ENCODE peak calls at places on chromosomes 2 and 18, in six cellular contexts. G, T, S, N, I and E are unnamed samples.

GRCh38 chr18:58223717-58224424 is 179.8 kb downstream of the NEDD4L start:
- DNase-seq in I (peak; percentile 97), G (peak; percentile 91), N (no peak), S (no peak), T (no peak), E (no peak)

GRCh38 chr2:149601141-149601796 is 13.7 kb upstream of the MMADHC start:
- DNase-seq in T (no peak), S (no peak), I (peak; percentile 71), N (no peak), G (peak; percentile 16), E (no peak)

GRCh38 chr18:32754508-32755263 is 18.1 kb downstream of the KLHL14 start:
- DNase-seq in T (no peak), S (no peak), N (no peak), I (no peak), G (no peak), E (no peak)

GRCh38 chr2:236982693-236983092 is 103.0 kb upstream of the COPS8 start:
- DNase-seq in I (no peak), S (no peak), T (no peak), G (no peak), N (no peak), E (no peak)

GRCh38 chr18:63677490-63678225 is 16.0 kb upstream of the SERPINB3 start:
- DNase-seq in G (peak; percentile 50), N (no peak), T (no peak), I (peak; percentile 60), S (no peak), E (no peak)

GRCh38 chr2:66850406-66850805 is 415.5 kb downstream of the MEIS1 start:
- DNase-seq in S (no peak), T (no peak), N (no peak), I (no peak), G (no peak), E (no peak)

GRCh38 chr18:32378705-32379104 is 92.0 kb downstream of the GAREM1 start:
- DNase-seq in G (peak; percentile 15), T (no peak), N (no peak), I (peak; percentile 94), S (no peak), E (no peak)

GRCh38 chr2:161139098-161139987 is 20.9 kb upstream of the TANK start:
- DNase-seq in I (peak; percentile 34), T (no peak), S (no peak), N (no peak), G (no peak), E (peak; percentile 75)

GRCh38 chr2:20525041-20526035 is 78.5 kb downstream of the RHOB start:
- DNase-seq in I (peak; percentile 59), G (peak; percentile 70), T (no peak), N (peak; percentile 52), S (no peak), E (peak; percentile 83)

DNA sequence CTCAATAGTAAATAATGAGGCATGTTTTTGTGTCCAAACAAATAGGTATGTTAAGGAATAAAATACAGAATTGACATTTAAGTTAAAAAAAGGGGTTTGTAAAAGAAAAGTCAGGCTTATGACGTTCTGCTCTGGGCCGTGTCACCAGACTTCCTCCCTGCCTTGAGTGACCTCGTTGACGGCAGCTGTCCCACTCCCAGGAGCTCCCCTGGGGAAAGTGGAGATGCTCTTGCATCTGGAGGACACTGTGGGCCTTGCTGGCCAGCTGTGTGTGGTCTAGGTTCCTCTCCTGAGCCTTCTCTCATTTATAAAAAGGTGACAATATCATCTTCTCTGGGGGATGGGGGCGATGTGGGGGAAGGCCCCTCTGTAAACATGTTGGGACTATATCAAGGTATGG is 196.2 kb downstream of the CLIP4 start:
- DNase-seq in T (no peak), I (no peak), G (no peak), S (no peak), N (no peak), E (no peak)
- H3K27me3 ChIP-seq in T (no peaks in the 10 kb centered on the region), I (peaks cover 6% of the 10 kb centered on the region), G (no peaks in the 10 kb centered on the region), S (no peaks in the 10 kb centered on the region), N (no peaks in the 10 kb centered on the region), E (no peaks in the 10 kb centered on the region)

GRCh38 chr2:112065486-112065885 is 10.4 kb downstream of the TMEM87B start:
- DNase-seq in N (no peak), G (no peak), I (no peak), S (no peak), T (no peak), E (no peak)
- H3K36me3 ChIP-seq in N (peaks cover 51% of the 10 kb centered on the region), G (peaks cover 32% of the 10 kb centered on the region), I (peaks cover 11% of the 10 kb centered on the region), S (no peaks in the 10 kb centered on the region), T (peaks cover 86% of the 10 kb centered on the region), E (peaks cover 60% of the 10 kb centered on the region)

DNA sequence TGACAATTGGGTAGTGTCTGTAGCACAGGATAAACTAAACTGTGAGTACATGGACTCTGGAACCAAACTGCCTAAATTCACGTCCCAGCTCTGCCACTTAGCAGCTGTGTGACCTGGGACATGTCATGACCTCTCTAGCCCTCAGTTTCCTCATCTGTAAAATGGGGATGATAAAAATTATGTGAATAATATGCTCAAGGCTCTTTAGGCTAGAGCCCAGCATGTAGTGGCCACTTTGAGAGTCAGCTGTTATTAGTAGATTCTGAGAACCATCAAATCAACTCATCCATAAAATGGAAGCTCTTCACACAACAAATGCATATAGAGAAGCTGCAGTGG is 87.7 kb downstream of the INPP5D start:
- DNase-seq in T (no peak), G (no peak), S (no peak), I (no peak), N (no peak), E (no peak)
- H3K27me3 ChIP-seq in T (no peaks in the 10 kb centered on the region), G (no peaks in the 10 kb centered on the region), S (no peaks in the 10 kb centered on the region), I (no peaks in the 10 kb centered on the region), N (peaks cover 3% of the 10 kb centered on the region), E (no peaks in the 10 kb centered on the region)

GRCh38 chr2:219177594-219178376 is at the start of gene RETREG2:
- DNase-seq in N (peak; percentile 87), G (peak; percentile 87), S (peak; percentile 92), I (peak; percentile 90), T (peak; percentile 95), E (peak; percentile 95)
- H3K36me3 ChIP-seq in N (peaks cover 67% of the 10 kb centered on the region), G (peaks cover 26% of the 10 kb centered on the region), S (peaks cover 3% of the 10 kb centered on the region), I (peaks cover 32% of the 10 kb centered on the region), T (peaks cover 60% of the 10 kb centered on the region), E (peaks cover 27% of the 10 kb centered on the region)

GRCh38 chr2:120348134-120349103 is 2.5 kb downstream of the INHBB start:
- DNase-seq in I (peak; percentile 72), S (no peak), T (no peak), N (no peak), G (peak; percentile 85), E (no peak)
- H3K27me3 ChIP-seq in I (peaks cover 11% of the 10 kb centered on the region), S (peaks cover 65% of the 10 kb centered on the region), T (peaks cover 62% of the 10 kb centered on the region), N (peaks cover 5% of the 10 kb centered on the region), G (no peaks in the 10 kb centered on the region), E (no peaks in the 10 kb centered on the region)

DNA sequence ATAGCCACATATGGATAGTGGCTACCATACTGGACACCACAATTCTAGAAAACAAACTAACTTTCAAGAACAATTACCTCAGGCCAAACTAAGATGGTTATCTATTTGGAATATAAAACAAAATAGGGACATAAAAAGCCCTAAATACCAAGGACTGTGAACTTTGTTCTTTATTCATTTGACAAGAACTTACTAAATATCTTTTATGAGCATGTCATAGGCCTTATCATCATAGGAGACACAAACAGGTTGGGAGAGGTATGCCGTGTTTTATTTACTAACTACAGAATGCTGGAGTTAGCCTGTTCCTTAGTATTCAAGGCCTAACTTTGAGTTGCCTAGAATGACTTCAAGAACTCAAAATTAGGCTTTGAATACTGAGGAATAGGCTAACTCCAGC is 32.1 kb downstream of the CCDC93 start:
- DNase-seq in G (peak; percentile 21), N (no peak), I (no peak), S (no peak), T (no peak), E (no peak)
- H3K36me3 ChIP-seq in G (peaks cover 20% of the 10 kb centered on the region), N (peaks cover 54% of the 10 kb centered on the region), I (peaks cover 7% of the 10 kb centered on the region), S (no peaks in the 10 kb centered on the region), T (peaks cover 66% of the 10 kb centered on the region), E (peaks cover 34% of the 10 kb centered on the region)

GRCh38 chr18:25349926-25350560 is 1.9 kb downstream of the ZNF521 start:
- DNase-seq in I (no peak), N (peak; percentile 42), S (peak; percentile 33), T (peak; percentile 75), G (no peak), E (peak; percentile 7)

GRCh38 chr18:25351280-25351772 is 640 bp downstream of the ZNF521 start:
- DNase-seq in G (no peak), I (no peak), N (no peak), S (peak; percentile 17), T (no peak), E (peak; percentile 29)

GRCh38 chr18:25350561-25351201 is 1.3 kb downstream of the ZNF521 start:
- DNase-seq in G (no peak), I (no peak), S (peak; percentile 84), T (peak; percentile 78), N (peak; percentile 66), E (peak; percentile 4)

GRCh38 chr18:25348361-25349130 is 3.4 kb downstream of the ZNF521 start:
- DNase-seq in G (no peak), N (no peak), S (no peak), I (no peak), T (no peak), E (peak; percentile 2)

DNA sequence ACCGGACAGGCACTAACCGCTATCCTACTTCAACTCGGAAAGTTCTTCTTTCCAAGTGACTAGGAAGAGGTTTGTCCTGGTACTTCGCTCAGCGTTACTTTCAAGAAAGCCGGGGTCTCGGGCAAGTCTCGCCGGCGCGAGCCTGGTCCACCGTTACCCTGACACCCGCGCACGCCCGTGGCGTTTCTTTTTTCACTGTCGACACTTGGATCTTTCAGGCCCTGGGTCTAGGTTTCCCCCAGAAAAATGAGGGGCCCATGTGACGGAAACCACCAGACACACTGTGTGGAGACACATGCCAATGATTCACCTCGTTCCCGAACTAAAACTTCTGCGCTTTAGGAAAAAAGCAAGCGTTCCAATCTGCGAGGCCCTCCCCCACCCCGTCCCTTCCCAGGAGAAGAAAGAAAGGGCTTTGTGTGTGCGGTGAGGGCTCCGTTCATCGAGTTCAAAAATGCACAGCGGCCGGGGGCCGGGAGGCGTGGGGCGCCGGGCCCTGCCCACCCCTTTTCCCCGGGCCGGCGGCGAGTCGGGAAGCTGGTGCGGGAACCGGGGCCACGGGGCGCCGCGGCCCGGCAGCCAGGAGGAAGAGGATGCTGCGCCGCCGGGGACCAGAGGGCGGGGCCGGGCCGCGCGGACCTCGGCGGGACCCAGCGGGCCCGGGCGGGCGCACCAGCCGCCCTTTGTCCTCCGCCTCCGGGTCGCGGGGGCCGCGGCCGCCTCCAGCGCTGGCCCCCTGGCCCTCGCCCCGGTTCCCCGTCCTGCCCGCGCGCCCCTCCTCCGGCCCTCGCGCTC is 2.6 kb downstream of the ZNF521 start:
- DNase-seq in I (no peak), N (peak; percentile 55), T (peak; percentile 81), S (peak; percentile 41), G (no peak), E (no peak)
- H3K27me3 ChIP-seq in I (peaks cover 19% of the 10 kb centered on the region), N (no peaks in the 10 kb centered on the region), T (peaks cover 35% of the 10 kb centered on the region), S (no peaks in the 10 kb centered on the region), G (peaks cover 88% of the 10 kb centered on the region), E (no peaks in the 10 kb centered on the region)

DNA sequence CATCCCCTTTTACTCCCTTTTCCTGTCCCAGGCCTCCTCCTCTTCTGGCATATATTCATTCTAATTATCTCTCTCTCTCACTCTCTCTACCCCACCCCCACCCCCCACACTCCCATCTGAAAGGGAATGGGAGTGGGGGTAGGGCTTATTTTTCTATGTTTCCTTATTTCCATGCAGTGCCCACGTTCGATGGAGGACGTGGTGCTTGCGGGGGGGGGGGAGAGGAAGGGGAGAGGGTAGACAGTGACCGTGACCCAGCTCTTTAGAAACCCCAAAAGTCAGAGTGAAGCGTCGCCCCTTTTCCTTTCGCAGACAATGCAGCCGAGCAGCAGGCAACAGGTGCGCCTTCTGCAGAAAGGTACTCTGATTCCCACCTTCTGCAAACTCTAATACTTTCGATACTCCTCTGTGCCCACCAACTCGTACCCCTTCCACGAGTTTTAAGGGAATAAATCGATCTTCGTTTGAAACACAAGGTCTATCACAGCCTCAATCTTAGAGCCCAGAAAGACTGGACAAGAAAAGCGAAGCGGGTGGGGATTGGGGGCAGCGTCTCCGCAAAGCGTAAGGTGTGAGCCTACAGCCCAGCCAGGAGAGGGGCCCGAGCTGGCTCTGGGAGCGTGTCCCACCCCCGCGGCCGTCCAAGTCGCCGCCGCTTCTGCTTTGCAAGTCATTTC is 891 bp upstream of the NR4A2 start:
- DNase-seq in I (no peak), G (peak; percentile 30), T (no peak), N (no peak), S (peak; percentile 40), E (no peak)
- H3K36me3 ChIP-seq in I (peaks cover 1% of the 10 kb centered on the region), G (no peaks in the 10 kb centered on the region), T (no peaks in the 10 kb centered on the region), N (peaks cover 5% of the 10 kb centered on the region), S (no peaks in the 10 kb centered on the region), E (no peaks in the 10 kb centered on the region)